ENCODE peak calls at places on chromosomes 3 and 15, in ten cellular contexts. Q is COR-L47; N is NCI-H1930; X is naive thymus-derived CD8-positive, alpha-beta T cell; D is kidney tubule cell; H is central memory CD4-positive, alpha-beta T cell; L is DMS53; A is GM10248; Y is D721Med; F is NCI-H1694. C is an unnamed sample.

GRCh38 chr3:134308350-134308891 is 57.8 kb upstream of the RYK start:
- DNase-seq in H (peak), L (peak), Q (peak), X (peak), N (peak), D (peak), A (peak), Y (peak), F (peak), C (peak)

GRCh38 chr15:25763206-25763880 is 99.8 kb downstream of the ATP10A start:
- DNase-seq in H (no peak), X (no peak), Y (no peak), F (peak), Q (peak), D (peak), L (peak), A (no peak), N (no peak), C (no peak)

GRCh38 chr3:61248496-61248895 is 2.8 kb downstream of the FHIT start:
- DNase-seq in H (no peak), A (no peak), Q (no peak), Y (no peak), F (no peak), L (no peak), N (no peak), X (no peak), D (no peak), C (no peak)

GRCh38 chr3:71389911-71390573 is 193.5 kb downstream of the FOXP1 start:
- DNase-seq in A (no peak), Q (peak), H (no peak), X (peak), N (no peak), L (peak), F (no peak), Y (no peak), D (peak), C (peak)

GRCh38 chr15:41337047-41337446 is 4.4 kb downstream of the NUSAP1 start:
- DNase-seq in D (no peak), Q (no peak), H (no peak), A (no peak), L (no peak), F (no peak), N (no peak), X (no peak), Y (no peak), C (no peak)

GRCh38 chr3:191358929-191359328 is 28.6 kb upstream of the UTS2B start:
- DNase-seq in X (no peak), Y (no peak), F (no peak), D (no peak), L (peak), H (no peak), Q (no peak), A (no peak), N (no peak), C (peak)

GRCh38 chr15:68205949-68206539 is 912 bp upstream of the CALML4 start:
- DNase-seq in X (no peak), Q (no peak), D (peak), Y (no peak), L (no peak), A (peak), F (no peak), N (no peak), H (no peak), C (peak)

GRCh38 chr3:56862352-56863062 is 60.8 kb upstream of the ARHGEF3 start:
- DNase-seq in Q (no peak), N (no peak), X (no peak), L (peak), A (peak), F (no peak), H (no peak), Y (no peak), D (peak), C (no peak)

GRCh38 chr3:26712211-26713026 is 89.8 kb downstream of the LRRC3B start:
- DNase-seq in A (peak), X (peak), Y (no peak), H (peak), L (peak), F (peak), Q (peak), N (peak), D (peak), C (peak)

GRCh38 chr15:78195735-78196201 is 38.6 kb downstream of the ACSBG1 start:
- DNase-seq in X (peak), H (peak), D (peak), Q (no peak), N (no peak), F (no peak), Y (no peak), A (peak), L (peak), C (peak)

GRCh38 chr3:53844262-53845102 is 1.7 kb downstream of the CHDH start:
- DNase-seq in X (no peak), F (no peak), A (no peak), H (no peak), Y (no peak), D (peak), Q (no peak), L (peak), N (no peak), C (no peak)

GRCh38 chr3:173977747-173978146 is 580.2 kb downstream of the NLGN1 start:
- DNase-seq in A (no peak), H (no peak), X (no peak), L (no peak), F (no peak), Y (no peak), N (no peak), Q (no peak), D (peak), C (no peak)

GRCh38 chr3:141454906-141455602 is 31.8 kb upstream of the RASA2 start:
- DNase-seq in D (peak), F (peak), A (peak), H (peak), Q (peak), L (peak), N (peak), X (peak), Y (peak), C (peak)